ENCODE peak calls at places on chromosome 1, in seven cellular contexts. S, W, R, D, U, N and F are unnamed samples.
A peak's percentile ranks its signal among the peaks of the same experiment; 100 is the strongest.

GRCh38 chr1:146016891-146017290 is 4.6 kb downstream of the HJV start:
- DNase-seq in U (no peak), S (no peak), D (no peak), N (no peak), R (no peak), W (no peak), F (no peak)

GRCh38 chr1:115790846-115791245 is 22.3 kb upstream of the CASQ2 start:
- DNase-seq in U (no peak), S (no peak), N (no peak), W (no peak), R (no peak), D (no peak), F (no peak)

GRCh38 chr1:34164510-34165381 is at the start of gene CSMD2:
- DNase-seq in S (no peak), N (peak; percentile 12), U (no peak), R (no peak), W (no peak), D (no peak), F (no peak)

GRCh38 chr1:10471411-10472219 is 714 bp downstream of the DFFA start:
- DNase-seq in D (no peak), R (no peak), N (peak; percentile 21), U (no peak), W (peak; percentile 4), S (peak; percentile 82), F (no peak)

GRCh38 chr1:53135735-53136114 is 6.7 kb downstream of the SLC1A7 start:
- DNase-seq in N (peak; percentile 28), W (no peak), S (peak; percentile 27), U (peak; percentile 3), D (no peak), R (no peak), F (no peak)

GRCh38 chr1:226351709-226352108 is 42.7 kb upstream of the LIN9 start:
- DNase-seq in D (no peak), S (no peak), N (no peak), U (no peak), W (no peak), R (no peak), F (no peak)

GRCh38 chr1:147837845-147838363 is 64.7 kb upstream of the GJA8 start:
- DNase-seq in U (no peak), S (no peak), D (no peak), N (no peak), W (no peak), R (no peak), F (no peak)

GRCh38 chr1:56289260-56289659 is 290.1 kb downstream of the PLPP3 start:
- DNase-seq in N (no peak), D (no peak), U (no peak), R (no peak), S (no peak), W (no peak), F (no peak)

GRCh38 chr1:101366513-101367215 is 129.8 kb downstream of the S1PR1 start:
- DNase-seq in U (no peak), N (no peak), S (no peak), D (no peak), W (no peak), R (no peak), F (no peak)

GRCh38 chr1:68213843-68214242 is 18.5 kb downstream of the WLS start:
- DNase-seq in N (no peak), S (no peak), U (peak; percentile 55), W (peak; percentile 88), D (peak; percentile 89), R (no peak), F (peak; percentile 97)

GRCh38 chr1:50425376-50426107 is 2.3 kb upstream of the DMRTA2 start:
- DNase-seq in R (no peak), N (peak; percentile 35), D (no peak), W (no peak), U (no peak), S (no peak), F (no peak)

GRCh38 chr1:84853743-84854721 is 39.0 kb downstream of the LPAR3 start:
- DNase-seq in U (no peak), D (no peak), S (no peak), W (no peak), R (no peak), N (peak; percentile 20), F (no peak)

GRCh38 chr1:7388488-7389185 is 382.5 kb upstream of the VAMP3 start:
- DNase-seq in N (no peak), R (no peak), S (peak; percentile 87), U (peak; percentile 21), W (peak; percentile 74), D (peak; percentile 65), F (peak; percentile 71)

GRCh38 chr1:7389201-7389785 is 381.8 kb upstream of the VAMP3 start:
- DNase-seq in W (peak; percentile 45), R (no peak), N (no peak), D (no peak), U (peak; percentile 17), S (peak; percentile 77), F (peak; percentile 58)

GRCh38 chr1:7388141-7388487 is 383.0 kb upstream of the VAMP3 start:
- DNase-seq in R (no peak), N (no peak), S (peak; percentile 87), D (peak; percentile 52), U (peak; percentile 26), W (peak; percentile 61), F (peak; percentile 49)

GRCh38 chr1:7390604-7391000 is 380.5 kb upstream of the VAMP3 start:
- DNase-seq in U (peak; percentile 10), R (no peak), N (no peak), S (peak; percentile 66), W (no peak), D (peak; percentile 35), F (peak; percentile 27)

GRCh38 chr1:7389786-7390603 is 381.1 kb upstream of the VAMP3 start:
- DNase-seq in R (no peak), D (peak; percentile 53), N (no peak), W (peak; percentile 68), S (peak; percentile 68), U (peak; percentile 21), F (peak; percentile 62)
- H3K27ac ChIP-seq in R (peak overlapping the region; percentile 54), D (peak overlapping the region; percentile 72), N (peak overlapping the region; percentile 83), W (peak overlapping the region; percentile 84), S (peak overlapping the region; percentile 73), U (peak overlapping the region; percentile 54), F (peak overlapping the region; percentile 62)

DNA sequence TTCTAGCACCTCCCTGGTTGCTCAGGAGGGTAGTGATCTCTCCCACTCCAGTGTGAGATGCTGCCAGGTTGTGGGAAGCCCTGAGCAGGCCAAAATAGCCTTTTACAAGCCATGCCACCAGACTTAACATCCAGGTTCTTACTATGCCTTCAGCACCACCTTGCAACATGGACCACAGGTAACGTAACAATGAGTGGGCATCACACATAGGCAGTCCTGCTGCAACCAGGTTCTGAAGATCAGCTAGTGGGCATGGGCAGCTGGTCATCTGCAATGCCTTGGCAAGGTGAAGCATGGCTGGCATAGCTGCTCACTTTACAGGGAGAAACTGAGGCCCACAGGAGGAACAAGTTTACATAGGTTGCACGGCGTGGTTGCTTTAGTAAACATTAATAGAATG is 40.7 kb downstream of the DHCR24 start:
- DNase-seq in S (no peak), U (no peak), W (no peak), N (no peak), D (peak; percentile 28), R (no peak), F (no peak)
- TF ChIP-seq POLR2A in S (no peak), U (no peak), W (no peak), N (no peak), D (no peak), R (no peak), F (no peak)

DNA sequence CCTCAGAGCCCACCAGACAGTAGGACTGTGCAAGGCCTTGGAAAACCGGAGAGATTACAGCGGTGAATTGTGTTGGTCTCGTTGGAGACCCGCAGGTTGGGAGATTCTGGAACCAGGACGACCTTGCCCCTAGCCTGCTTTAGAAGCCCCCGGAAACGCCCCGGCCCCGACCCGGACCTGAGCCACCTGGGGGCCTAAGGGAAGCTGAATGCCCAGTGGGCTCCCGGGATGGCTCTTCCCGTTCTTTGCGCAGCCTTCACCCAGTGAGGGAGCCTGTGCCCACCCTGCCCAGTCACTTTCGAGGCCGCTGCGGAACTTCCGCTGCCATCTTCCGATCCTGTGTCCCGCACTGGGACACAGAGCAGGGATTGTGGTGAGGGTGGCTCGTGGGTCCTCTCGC is 254.4 kb downstream of the FAM72C start:
- DNase-seq in W (no peak), S (no peak), R (no peak), U (no peak), D (no peak), N (no peak), F (no peak)
- H3K27ac ChIP-seq in W (no peak overlapping the region), S (no peak overlapping the region), R (no peak overlapping the region), U (no peak overlapping the region), D (no peak overlapping the region), N (no peak overlapping the region), F (no peak overlapping the region)

DNA sequence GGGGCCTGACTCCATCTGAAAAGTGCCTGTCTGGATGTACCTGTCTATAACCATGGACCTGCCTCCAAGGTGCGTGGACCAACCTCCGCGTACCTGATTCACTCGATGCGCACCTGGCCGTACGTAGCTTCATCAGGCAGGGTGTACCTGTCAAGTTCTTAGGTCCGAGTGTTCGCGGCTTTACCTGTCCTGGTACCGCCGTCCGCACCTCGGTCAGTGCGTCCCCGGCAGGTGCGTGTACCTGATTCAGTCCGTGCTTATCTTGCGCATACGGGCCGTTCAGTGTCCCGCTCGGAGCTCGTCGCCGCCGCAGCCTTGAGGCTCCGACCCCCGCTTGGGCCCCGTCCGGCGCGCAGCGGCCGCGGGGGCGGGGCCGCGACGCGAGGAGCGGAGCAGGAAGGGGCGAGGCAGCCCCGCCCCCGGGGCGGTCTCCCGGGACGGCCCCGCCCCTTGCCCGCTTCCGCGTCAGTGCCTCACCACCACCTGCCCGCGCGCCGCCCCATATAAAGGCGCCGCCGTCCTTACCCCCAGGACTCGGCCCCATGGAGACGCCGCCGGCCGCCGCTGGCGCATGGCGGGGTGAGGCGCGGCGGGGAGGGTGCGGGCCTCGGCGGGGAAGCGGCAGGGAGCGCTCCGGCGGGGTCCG is at the start of gene ZC3H12A:
- DNase-seq in R (peak; percentile 54), S (peak; percentile 98), N (peak; percentile 83), D (peak; percentile 91), U (peak; percentile 96), W (peak; percentile 92), F (peak; percentile 96)
- TF ChIP-seq POLR2A in R (peak; percentile 99), S (peak; percentile 98), N (peak; percentile 91), D (peak; percentile 94), U (no peak), W (peak; percentile 98), F (peak; percentile 4)

GRCh38 chr1:220787069-220787614 is 429 bp downstream of the MTARC1 start:
- DNase-seq in N (peak; percentile 16), W (no peak), S (peak; percentile 85), U (peak; percentile 71), R (no peak), D (no peak), F (peak; percentile 64)

GRCh38 chr1:220786057-220786336 is 716 bp upstream of the MTARC1 start:
- DNase-seq in U (peak; percentile 38), W (no peak), R (no peak), D (no peak), S (no peak), N (no peak), F (no peak)

GRCh38 chr1:220786337-220787068 is at the start of gene MTARC1:
- DNase-seq in D (peak; percentile 70), N (peak; percentile 63), U (peak; percentile 85), R (no peak), W (peak; percentile 83), S (peak; percentile 90), F (peak; percentile 83)

GRCh38 chr1:220784751-220785150 is 2.0 kb upstream of the MTARC1 start:
- DNase-seq in N (no peak), W (no peak), D (no peak), U (no peak), S (no peak), R (no peak), F (peak; percentile 42)

GRCh38 chr1:220785166-220786056 is 1.3 kb upstream of the MTARC1 start:
- DNase-seq in U (no peak), R (no peak), D (no peak), S (no peak), W (no peak), N (no peak), F (peak; percentile 32)
- H3K27ac ChIP-seq in U (peak overlapping the region; percentile 81), R (peak overlapping the region; percentile 78), D (peak overlapping the region; percentile 47), S (peak overlapping the region; percentile 89), W (peak overlapping the region; percentile 80), N (no peak overlapping the region), F (no peak overlapping the region)

GRCh38 chr1:27366411-27367159 is at the start of gene MAP3K6:
- DNase-seq in S (peak; percentile 91), N (peak; percentile 82), U (peak; percentile 90), R (peak; percentile 33), W (peak; percentile 95), D (peak; percentile 95), F (peak; percentile 96)
- TF ChIP-seq POLR2A in S (peak; percentile 56), N (peak; percentile 48), U (no peak), R (peak; percentile 88), W (peak; percentile 94), D (no peak), F (peak; percentile 77)